ENCODE peak calls at places on chromosomes 5 and 9, in six cellular contexts. One of them, this sample, is unnamed.

GRCh38 chr9:99253772-99254431 is 31.8 kb downstream of the SEC61B start:
- DNase-seq in H54: no peak
- DNase-seq in NCI-H1092 treated with DMSO at 0.1 percent for 48 hours: no peak
- DNase-seq in SW 1271: no peak
- DNase-seq in MV-4-11: peak
- DNase-seq in BJ: no peak
- DNase-seq in this sample: peak

GRCh38 chr5:139177809-139178581 is 20.2 kb downstream of the SIL1 start:
- DNase-seq in SW 1271: no peak
- DNase-seq in MV-4-11: peak
- DNase-seq in H54: no peak
- DNase-seq in NCI-H1092 treated with DMSO at 0.1 percent for 48 hours: peak
- DNase-seq in BJ: no peak
- DNase-seq in this sample: no peak

GRCh38 chr5:116378007-116378831 is 196.4 kb downstream of the SEMA6A start:
- DNase-seq in MV-4-11: no peak
- DNase-seq in SW 1271: no peak
- DNase-seq in NCI-H1092 treated with DMSO at 0.1 percent for 48 hours: peak
- DNase-seq in BJ: no peak
- DNase-seq in H54: no peak
- DNase-seq in this sample: peak

GRCh38 chr5:41707853-41708603 is 162.2 kb downstream of the OXCT1 start:
- DNase-seq in H54: peak
- DNase-seq in BJ: peak
- DNase-seq in NCI-H1092 treated with DMSO at 0.1 percent for 48 hours: no peak
- DNase-seq in MV-4-11: peak
- DNase-seq in SW 1271: peak
- DNase-seq in this sample: no peak

GRCh38 chr5:168404366-168404765 is 81.9 kb upstream of the RARS1 start:
- DNase-seq in MV-4-11: no peak
- DNase-seq in H54: peak
- DNase-seq in SW 1271: peak
- DNase-seq in NCI-H1092 treated with DMSO at 0.1 percent for 48 hours: no peak
- DNase-seq in BJ: peak
- DNase-seq in this sample: no peak

GRCh38 chr9:13755551-13755950 is 476.1 kb upstream of the MPDZ start:
- DNase-seq in MV-4-11: no peak
- DNase-seq in SW 1271: no peak
- DNase-seq in NCI-H1092 treated with DMSO at 0.1 percent for 48 hours: no peak
- DNase-seq in BJ: no peak
- DNase-seq in H54: no peak
- DNase-seq in this sample: no peak

GRCh38 chr5:14414007-14414406 is 167.6 kb upstream of the OTULINL start:
- DNase-seq in MV-4-11: no peak
- DNase-seq in BJ: no peak
- DNase-seq in NCI-H1092 treated with DMSO at 0.1 percent for 48 hours: no peak
- DNase-seq in H54: no peak
- DNase-seq in SW 1271: no peak
- DNase-seq in this sample: no peak

GRCh38 chr9:123746765-123747164 is 183.2 kb downstream of the DENND1A start:
- DNase-seq in H54: no peak
- DNase-seq in MV-4-11: no peak
- DNase-seq in NCI-H1092 treated with DMSO at 0.1 percent for 48 hours: no peak
- DNase-seq in SW 1271: no peak
- DNase-seq in BJ: no peak
- DNase-seq in this sample: no peak

GRCh38 chr5:145587308-145588071 is 247.7 kb downstream of the PRELID2 start:
- DNase-seq in NCI-H1092 treated with DMSO at 0.1 percent for 48 hours: no peak
- DNase-seq in H54: peak
- DNase-seq in MV-4-11: no peak
- DNase-seq in BJ: peak
- DNase-seq in SW 1271: peak
- DNase-seq in this sample: no peak

This sample was measured in keratinocyte.